ENCODE peak calls at places on chromosome 15, in eight cellular contexts. One of them, this sample, is unnamed.

GRCh38 chr15:49492151-49492550 is 69.1 kb downstream of the FGF7 start:
- DNase-seq in cortex of kidney: no peak
- DNase-seq in T-helper 1 cell: no peak
- DNase-seq in GM12864: no peak
- DNase-seq in AG04450: no peak
- DNase-seq in uterus: no peak
- DNase-seq in cardiac fibroblast: no peak
- DNase-seq in activated CD4-positive, alpha-beta T cell treated with anti-CD3 and anti-CD28 coated beads for 24 hours: no peak
- DNase-seq in this sample: no peak

GRCh38 chr15:89330119-89330518 is 4.5 kb downstream of the POLG start:
- DNase-seq in T-helper 1 cell: no peak
- DNase-seq in cardiac fibroblast: no peak
- DNase-seq in AG04450: no peak
- DNase-seq in cortex of kidney: no peak
- DNase-seq in activated CD4-positive, alpha-beta T cell treated with anti-CD3 and anti-CD28 coated beads for 24 hours: no peak
- DNase-seq in GM12864: no peak
- DNase-seq in uterus: no peak
- DNase-seq in this sample: no peak

GRCh38 chr15:71547066-71547465 is 263.3 kb upstream of the NR2E3 start:
- DNase-seq in activated CD4-positive, alpha-beta T cell treated with anti-CD3 and anti-CD28 coated beads for 24 hours: no peak
- DNase-seq in T-helper 1 cell: no peak
- DNase-seq in uterus: peak; percentile 30
- DNase-seq in cortex of kidney: no peak
- DNase-seq in cardiac fibroblast: peak; percentile 9
- DNase-seq in GM12864: no peak
- DNase-seq in AG04450: no peak
- DNase-seq in this sample: no peak

GRCh38 chr15:70240082-70240481 is 142.4 kb upstream of the TLE3 start:
- DNase-seq in cortex of kidney: no peak
- DNase-seq in cardiac fibroblast: no peak
- DNase-seq in uterus: no peak
- DNase-seq in activated CD4-positive, alpha-beta T cell treated with anti-CD3 and anti-CD28 coated beads for 24 hours: no peak
- DNase-seq in AG04450: no peak
- DNase-seq in T-helper 1 cell: no peak
- DNase-seq in GM12864: peak; percentile 34
- DNase-seq in this sample: peak; percentile 50

GRCh38 chr15:54273928-54274327 is 295.7 kb downstream of the UNC13C start:
- DNase-seq in T-helper 1 cell: no peak
- DNase-seq in AG04450: no peak
- DNase-seq in activated CD4-positive, alpha-beta T cell treated with anti-CD3 and anti-CD28 coated beads for 24 hours: no peak
- DNase-seq in cortex of kidney: no peak
- DNase-seq in GM12864: no peak
- DNase-seq in uterus: no peak
- DNase-seq in cardiac fibroblast: no peak
- DNase-seq in this sample: no peak

GRCh38 chr15:39621961-39622360 is 41.1 kb downstream of the THBS1 start:
- DNase-seq in cardiac fibroblast: no peak
- DNase-seq in uterus: no peak
- DNase-seq in GM12864: no peak
- DNase-seq in T-helper 1 cell: no peak
- DNase-seq in AG04450: no peak
- DNase-seq in cortex of kidney: no peak
- DNase-seq in activated CD4-positive, alpha-beta T cell treated with anti-CD3 and anti-CD28 coated beads for 24 hours: no peak
- DNase-seq in this sample: no peak

GRCh38 chr15:65211157-65211982 is at the start of gene CILP:
- DNase-seq in AG04450: peak; percentile 27
- DNase-seq in uterus: peak; percentile 65
- DNase-seq in GM12864: no peak
- DNase-seq in activated CD4-positive, alpha-beta T cell treated with anti-CD3 and anti-CD28 coated beads for 24 hours: no peak
- DNase-seq in cardiac fibroblast: peak; percentile 54
- DNase-seq in T-helper 1 cell: no peak
- DNase-seq in cortex of kidney: no peak
- DNase-seq in this sample: no peak

GRCh38 chr15:34795267-34796081 is at the start of gene ACTC1:
- DNase-seq in cortex of kidney: no peak
- DNase-seq in T-helper 1 cell: no peak
- DNase-seq in uterus: peak; percentile 48
- DNase-seq in activated CD4-positive, alpha-beta T cell treated with anti-CD3 and anti-CD28 coated beads for 24 hours: no peak
- DNase-seq in GM12864: no peak
- DNase-seq in cardiac fibroblast: peak; percentile 40
- DNase-seq in AG04450: no peak
- DNase-seq in this sample: no peak

GRCh38 chr15:92375057-92375456 is 18.6 kb upstream of the ST8SIA2 start:
- DNase-seq in AG04450: no peak
- DNase-seq in cortex of kidney: no peak
- DNase-seq in cardiac fibroblast: no peak
- DNase-seq in activated CD4-positive, alpha-beta T cell treated with anti-CD3 and anti-CD28 coated beads for 24 hours: no peak
- DNase-seq in uterus: no peak
- DNase-seq in T-helper 1 cell: no peak
- DNase-seq in GM12864: no peak
- DNase-seq in this sample: no peak

GRCh38 chr15:89335289-89336041 is 841 bp upstream of the POLG start:
- DNase-seq in activated CD4-positive, alpha-beta T cell treated with anti-CD3 and anti-CD28 coated beads for 24 hours: peak; percentile 19
- DNase-seq in GM12864: peak; percentile 30
- DNase-seq in cortex of kidney: no peak
- DNase-seq in AG04450: no peak
- DNase-seq in uterus: peak; percentile 21
- DNase-seq in cardiac fibroblast: no peak
- DNase-seq in T-helper 1 cell: no peak
- DNase-seq in this sample: no peak

GRCh38 chr15:99275061-99275460 is 23.8 kb downstream of the LRRC28 start:
- DNase-seq in cardiac fibroblast: no peak
- DNase-seq in AG04450: no peak
- DNase-seq in T-helper 1 cell: no peak
- DNase-seq in GM12864: no peak
- DNase-seq in activated CD4-positive, alpha-beta T cell treated with anti-CD3 and anti-CD28 coated beads for 24 hours: no peak
- DNase-seq in uterus: no peak
- DNase-seq in cortex of kidney: no peak
- DNase-seq in this sample: no peak

GRCh38 chr15:60781211-60781713 is 302.3 kb upstream of the ICE2 start:
- DNase-seq in T-helper 1 cell: no peak
- DNase-seq in cardiac fibroblast: no peak
- DNase-seq in AG04450: no peak
- DNase-seq in activated CD4-positive, alpha-beta T cell treated with anti-CD3 and anti-CD28 coated beads for 24 hours: no peak
- DNase-seq in GM12864: no peak
- DNase-seq in cortex of kidney: no peak
- DNase-seq in uterus: no peak
- DNase-seq in this sample: no peak

GRCh38 chr15:47715856-47716445 is 1.4 kb upstream of the SEMA6D start:
- DNase-seq in uterus: no peak
- DNase-seq in GM12864: no peak
- DNase-seq in activated CD4-positive, alpha-beta T cell treated with anti-CD3 and anti-CD28 coated beads for 24 hours: no peak
- DNase-seq in cortex of kidney: no peak
- DNase-seq in cardiac fibroblast: peak; percentile 70
- DNase-seq in T-helper 1 cell: no peak
- DNase-seq in AG04450: no peak
- DNase-seq in this sample: no peak

GRCh38 chr15:71137138-71137518 is 21.9 kb downstream of the THSD4 start:
- DNase-seq in cortex of kidney: no peak
- DNase-seq in cardiac fibroblast: peak; percentile 14
- DNase-seq in GM12864: no peak
- DNase-seq in uterus: peak; percentile 39
- DNase-seq in T-helper 1 cell: no peak
- DNase-seq in activated CD4-positive, alpha-beta T cell treated with anti-CD3 and anti-CD28 coated beads for 24 hours: no peak
- DNase-seq in AG04450: no peak
- DNase-seq in this sample: no peak

GRCh38 chr15:78564743-78565096 is 600 bp upstream of the CHRNA5 start:
- DNase-seq in activated CD4-positive, alpha-beta T cell treated with anti-CD3 and anti-CD28 coated beads for 24 hours: no peak
- DNase-seq in AG04450: no peak
- DNase-seq in T-helper 1 cell: no peak
- DNase-seq in uterus: no peak
- DNase-seq in cardiac fibroblast: no peak
- DNase-seq in GM12864: no peak
- DNase-seq in cortex of kidney: no peak
- DNase-seq in this sample: no peak

GRCh38 chr15:61103026-61103425 is 126.1 kb downstream of the RORA start:
- DNase-seq in cortex of kidney: no peak
- DNase-seq in T-helper 1 cell: no peak
- DNase-seq in GM12864: no peak
- DNase-seq in activated CD4-positive, alpha-beta T cell treated with anti-CD3 and anti-CD28 coated beads for 24 hours: no peak
- DNase-seq in uterus: no peak
- DNase-seq in cardiac fibroblast: no peak
- DNase-seq in AG04450: no peak
- DNase-seq in this sample: no peak

GRCh38 chr15:81012588-81012987 is 11.9 kb downstream of the TLNRD1 start:
- DNase-seq in AG04450: no peak
- DNase-seq in T-helper 1 cell: no peak
- DNase-seq in cortex of kidney: no peak
- DNase-seq in activated CD4-positive, alpha-beta T cell treated with anti-CD3 and anti-CD28 coated beads for 24 hours: no peak
- DNase-seq in cardiac fibroblast: no peak
- DNase-seq in GM12864: no peak
- DNase-seq in uterus: no peak
- DNase-seq in this sample: no peak

This sample was measured in GM12878.